ENCODE peak calls at places on chromosomes 7 and 10, in seven cellular contexts. W, Y, P, F, V, A and I are unnamed samples.

GRCh38 chr7:105000190-105000589 is 13.8 kb upstream of the KMT2E start:
- DNase-seq in Y (no peak), P (no peak), W (no peak), F (no peak), V (no peak), A (no peak), I (no peak)

GRCh38 chr7:47503283-47503682 is 78.6 kb downstream of the TNS3 start:
- DNase-seq in A (no peak), P (no peak), Y (peak; percentile 84), V (no peak), W (no peak), F (no peak), I (no peak)

GRCh38 chr10:49592726-49593563 is 17.2 kb upstream of the SLC18A3 start:
- DNase-seq in P (no peak), A (no peak), Y (peak; percentile 43), V (no peak), F (peak; percentile 32), W (peak; percentile 60), I (no peak)

GRCh38 chr7:73533742-73534141 is 11.6 kb upstream of the BAZ1B start:
- DNase-seq in A (no peak), W (no peak), Y (no peak), P (no peak), V (no peak), F (no peak), I (no peak)

GRCh38 chr10:12934777-12935176 is 66.7 kb downstream of the CCDC3 start:
- DNase-seq in Y (peak; percentile 46), W (no peak), A (no peak), V (no peak), F (no peak), P (no peak), I (no peak)

GRCh38 chr7:112990619-112991018 is 96.0 kb downstream of the GPR85 start:
- DNase-seq in W (no peak), V (no peak), A (no peak), P (no peak), F (no peak), Y (peak; percentile 67), I (no peak)

GRCh38 chr7:80711521-80711920 is 73.1 kb downstream of the CD36 start:
- DNase-seq in F (no peak), Y (peak; percentile 73), A (no peak), W (no peak), P (no peak), V (no peak), I (no peak)

GRCh38 chr10:89295597-89295996 is 6.2 kb upstream of the IFIT2 start:
- DNase-seq in W (no peak), Y (peak; percentile 86), A (no peak), P (no peak), V (no peak), F (no peak), I (no peak)

GRCh38 chr7:42155836-42156540 is 81.0 kb downstream of the GLI3 start:
- DNase-seq in V (no peak), W (no peak), Y (peak; percentile 31), A (no peak), F (no peak), P (no peak), I (no peak)

GRCh38 chr7:137934176-137934826 is 67.6 kb downstream of the CREB3L2 start:
- DNase-seq in F (no peak), V (no peak), W (no peak), P (no peak), Y (no peak), A (no peak), I (no peak)

GRCh38 chr7:34016876-34017275 is 111.5 kb downstream of the BMPER start:
- DNase-seq in V (no peak), P (no peak), W (no peak), A (no peak), Y (no peak), F (no peak), I (no peak)

GRCh38 chr10:75098902-75099673 is 12.4 kb upstream of the SAMD8 start:
- DNase-seq in A (no peak), V (no peak), W (no peak), Y (no peak), P (no peak), F (no peak), I (no peak)

GRCh38 chr7:56091591-56091990 is 1.2 kb downstream of the PHKG1 start:
- DNase-seq in Y (no peak), W (no peak), P (no peak), A (peak; percentile 53), V (peak; percentile 26), F (peak; percentile 78), I (no peak)

GRCh38 chr10:93313798-93314197 is 168.3 kb downstream of the MYOF start:
- DNase-seq in P (no peak), A (no peak), Y (no peak), W (no peak), V (no peak), F (no peak), I (no peak)

GRCh38 chr10:93315261-93315660 is 166.9 kb downstream of the MYOF start:
- DNase-seq in W (no peak), F (no peak), Y (no peak), P (no peak), V (no peak), A (no peak), I (no peak)

GRCh38 chr10:93319855-93320254 is 162.3 kb downstream of the MYOF start:
- DNase-seq in A (no peak), V (no peak), P (no peak), F (no peak), Y (no peak), W (no peak), I (peak; percentile 19)

GRCh38 chr10:93319096-93319495 is 163.0 kb downstream of the MYOF start:
- DNase-seq in A (no peak), V (no peak), W (no peak), Y (no peak), F (no peak), P (no peak), I (no peak)
- H3K36me3 ChIP-seq in A (peaks cover 96% of the 10 kb centered on the region), V (peaks cover 3% of the 10 kb centered on the region), W (peaks cover 68% of the 10 kb centered on the region), Y (peaks cover 71% of the 10 kb centered on the region), F (peaks cover 98% of the 10 kb centered on the region), P (no peaks in the 10 kb centered on the region), I (no peaks in the 10 kb centered on the region)

DNA sequence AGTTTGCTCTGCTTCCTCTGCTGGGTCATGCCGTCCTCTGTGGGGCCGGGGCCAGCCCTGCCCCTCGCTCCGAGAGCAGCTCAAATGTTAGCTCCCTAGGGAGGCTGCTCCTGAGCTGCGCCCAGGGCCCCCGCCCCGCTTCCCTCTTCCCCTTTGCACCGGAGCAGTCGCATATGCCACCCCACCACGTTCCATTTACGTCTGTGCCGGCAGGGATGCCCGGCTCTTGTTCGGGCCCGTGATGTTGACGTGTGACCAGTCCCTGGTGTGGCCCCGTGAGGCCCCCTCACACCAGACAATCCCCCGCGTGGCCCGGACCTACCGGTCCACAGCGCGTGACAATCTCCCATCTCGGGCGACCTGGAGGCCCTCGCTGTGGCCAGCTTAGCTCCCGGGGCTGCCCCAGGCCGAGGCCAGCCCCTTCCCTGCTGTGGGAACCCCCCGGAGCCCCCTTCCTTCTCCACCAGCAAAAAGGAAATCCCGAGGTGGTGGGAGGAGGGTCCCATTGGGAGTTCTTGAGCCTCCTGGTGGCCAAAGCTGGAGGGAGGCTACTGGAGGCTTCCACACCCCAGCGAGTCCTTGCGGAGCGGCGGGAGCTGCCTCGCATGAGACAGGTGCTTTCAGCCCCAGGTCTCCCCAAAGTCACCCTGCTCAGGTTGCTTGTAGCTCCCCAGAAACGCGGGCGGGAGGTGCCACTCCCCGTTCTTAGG is 15.2 kb downstream of the FAM20C start:
- DNase-seq in A (no peak), W (no peak), V (no peak), F (no peak), Y (no peak), P (no peak), I (no peak)
- TF ChIP-seq CTCF in A (no peak), W (no peak), V (no peak), F (no peak), Y (peak; percentile 29), P (no peak), I (no peak)

GRCh38 chr7:128755075-128755474 is 15.9 kb downstream of the CALU start:
- DNase-seq in A (no peak), P (no peak), Y (no peak), V (no peak), F (no peak), W (no peak), I (no peak)

GRCh38 chr7:128759274-128759673 is 16.3 kb downstream of the OPN1SW start:
- DNase-seq in A (no peak), V (no peak), W (no peak), P (no peak), Y (no peak), F (no peak), I (no peak)

GRCh38 chr7:128757203-128757602 is 18.0 kb downstream of the CALU start:
- DNase-seq in Y (no peak), V (no peak), A (no peak), P (no peak), F (no peak), W (no peak), I (no peak)

GRCh38 chr7:128758553-128758952 is 17.0 kb downstream of the OPN1SW start:
- DNase-seq in A (no peak), Y (no peak), P (no peak), F (no peak), V (no peak), W (no peak), I (no peak)

GRCh38 chr7:128755816-128756476 is 16.8 kb downstream of the CALU start:
- DNase-seq in F (no peak), Y (peak; percentile 96), V (no peak), A (no peak), W (no peak), P (no peak), I (peak; percentile 31)
- H3K36me3 ChIP-seq in F (peaks cover 72% of the 10 kb centered on the region), Y (peaks cover 40% of the 10 kb centered on the region), V (peaks cover 9% of the 10 kb centered on the region), A (peaks cover 71% of the 10 kb centered on the region), W (peaks cover 32% of the 10 kb centered on the region), P (peaks cover 3% of the 10 kb centered on the region), I (no peaks in the 10 kb centered on the region)

GRCh38 chr7:128274246-128274889 is 33.3 kb downstream of the LEP start:
- DNase-seq in W (no peak), P (no peak), A (no peak), V (no peak), F (no peak), Y (no peak), I (no peak)

GRCh38 chr7:128271471-128272454 is 30.7 kb downstream of the LEP start:
- DNase-seq in A (no peak), F (no peak), P (no peak), Y (no peak), W (no peak), V (no peak), I (no peak)

GRCh38 chr7:128268233-128268632 is 27.2 kb downstream of the LEP start:
- DNase-seq in W (no peak), P (no peak), A (no peak), F (no peak), Y (no peak), V (no peak), I (no peak)

GRCh38 chr7:128266891-128267839 is 26.1 kb downstream of the LEP start:
- DNase-seq in W (no peak), A (no peak), F (peak; percentile 16), P (no peak), Y (peak; percentile 45), V (peak; percentile 71), I (peak; percentile 74)

DNA sequence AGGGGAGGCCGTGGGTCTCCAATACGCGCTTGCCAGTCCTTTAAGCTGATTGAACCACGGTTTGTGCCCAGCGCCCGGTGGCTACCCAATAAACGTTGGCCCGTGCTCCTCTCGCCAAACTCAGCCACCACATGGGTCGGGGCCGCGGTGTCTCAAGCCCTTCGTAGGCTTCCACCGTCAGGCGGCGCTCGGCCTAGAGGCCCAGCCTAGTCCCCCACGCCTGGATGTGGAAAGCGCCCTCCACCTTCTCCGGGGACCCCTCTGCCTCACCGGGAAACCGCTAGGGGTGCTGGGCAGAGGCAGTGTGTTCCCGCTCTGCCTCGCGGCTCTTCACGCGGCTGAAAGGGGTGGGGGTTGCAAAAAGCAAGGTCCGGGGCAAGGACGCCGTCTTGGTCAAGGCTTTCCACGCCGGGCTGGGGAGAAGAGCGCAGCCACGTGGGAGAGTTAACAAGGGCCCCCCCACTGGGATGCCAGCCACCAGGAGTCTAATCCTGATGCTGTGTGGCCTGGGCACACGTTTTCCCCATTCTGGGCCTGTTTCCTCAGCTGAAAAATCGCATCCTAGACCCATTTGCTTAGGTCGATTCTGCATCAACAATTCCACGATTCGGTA is 29.8 kb downstream of the LEP start:
- DNase-seq in A (no peak), W (no peak), V (no peak), F (no peak), Y (no peak), P (no peak), I (no peak)
- TF ChIP-seq CTCF in A (no peak), W (no peak), V (no peak), F (peak; percentile 13), Y (no peak), P (no peak), I (no peak)